ENCODE peak calls at places on chromosomes 5 and 9, in four cellular contexts. P, O, I and G are unnamed samples.
A peak's percentile ranks its signal among the peaks of the same experiment; 100 is the strongest.

GRCh38 chr9:133225171-133226011 is 16.3 kb upstream of the OBP2B start:
- DNase-seq in P (no peak), O (no peak), I (no peak), G (peak; percentile 37)

GRCh38 chr5:126383246-126383645 is 40.0 kb upstream of the GRAMD2B start:
- DNase-seq in P (no peak), O (no peak), I (no peak), G (no peak)

GRCh38 chr9:21994996-21995651 is 533 bp downstream of the CDKN2B-AS1 start:
- DNase-seq in P (peak; percentile 55), O (no peak), I (no peak), G (peak; percentile 86)

GRCh38 chr5:132207783-132208182 is 19.9 kb downstream of the P4HA2 start:
- DNase-seq in P (no peak), O (no peak), I (no peak), G (no peak)

GRCh38 chr5:179986328-179986727 is 78.6 kb upstream of the TBC1D9B start:
- DNase-seq in P (no peak), O (peak; percentile 22), I (no peak), G (no peak)

GRCh38 chr9:135804588-135805421 is 102.5 kb downstream of the CAMSAP1 start:
- DNase-seq in P (no peak), O (no peak), I (peak; percentile 10), G (no peak)

GRCh38 chr5:133116601-133117000 is 64.8 kb downstream of the HSPA4 start:
- DNase-seq in P (no peak), O (no peak), I (no peak), G (no peak)

GRCh38 chr9:123174887-123175518 is 93.4 kb downstream of the STRBP start:
- DNase-seq in P (peak; percentile 75), O (no peak), I (no peak), G (peak; percentile 17)

GRCh38 chr9:3962467-3962866 is 337.4 kb downstream of the GLIS3 start:
- DNase-seq in P (no peak), O (no peak), I (peak; percentile 80), G (no peak)

GRCh38 chr9:97283768-97284167 is 23.7 kb upstream of the CCDC180 start:
- DNase-seq in P (no peak), O (no peak), I (no peak), G (no peak)

GRCh38 chr9:33403941-33404781 is 1.8 kb upstream of the AQP7 start:
- DNase-seq in P (no peak), O (peak; percentile 3), I (no peak), G (no peak)

GRCh38 chr5:80659111-80659510 is 4.3 kb upstream of the DHFR start:
- DNase-seq in P (no peak), O (no peak), I (no peak), G (no peak)

GRCh38 chr5:56564451-56565223 is 250.7 kb upstream of the MAP3K1 start:
- DNase-seq in P (no peak), O (no peak), I (peak; percentile 19), G (no peak)

GRCh38 chr5:19885040-19885824 is 102.8 kb downstream of the CDH18 start:
- DNase-seq in P (no peak), O (no peak), I (no peak), G (no peak)

GRCh38 chr5:104937591-104937990 is 1375.0 kb upstream of the NUDT12 start:
- DNase-seq in P (no peak), O (no peak), I (no peak), G (no peak)

GRCh38 chr5:158881076-158881880 is 218.4 kb downstream of the EBF1 start:
- DNase-seq in P (no peak), O (no peak), I (no peak), G (no peak)

GRCh38 chr9:18429065-18429464 is 44.9 kb upstream of the ADAMTSL1 start:
- DNase-seq in P (no peak), O (no peak), I (no peak), G (no peak)

GRCh38 chr5:53127107-53127506 is 17.6 kb upstream of the MOCS2 start:
- DNase-seq in P (no peak), O (no peak), I (no peak), G (no peak)

GRCh38 chr5:30368064-30368463 is 825.4 kb upstream of the CDH6 start:
- DNase-seq in P (no peak), O (no peak), I (no peak), G (no peak)

GRCh38 chr9:35658144-35658893 is at the start of gene CCDC107:
- DNase-seq in P (no peak), O (peak; percentile 96), I (peak; percentile 70), G (peak; percentile 90)

GRCh38 chr9:133059623-133060022 is 2.2 kb upstream of the CEL start:
- DNase-seq in P (no peak), O (no peak), I (no peak), G (no peak)

GRCh38 chr9:126158591-126159519 is 167.8 kb upstream of the MVB12B start:
- DNase-seq in P (no peak), O (no peak), I (no peak), G (no peak)

GRCh38 chr5:173707392-173707791 is 90.9 kb upstream of the BOD1 start:
- DNase-seq in P (no peak), O (no peak), I (no peak), G (no peak)

GRCh38 chr9:98374385-98375051 is 119.1 kb upstream of the TBC1D2 start:
- DNase-seq in P (no peak), O (peak; percentile 92), I (peak; percentile 41), G (no peak)

GRCh38 chr5:139076117-139076516 is 122.1 kb downstream of the SIL1 start:
- DNase-seq in P (no peak), O (no peak), I (no peak), G (no peak)

GRCh38 chr5:13244151-13244550 is 700.3 kb downstream of the DNAH5 start:
- DNase-seq in P (no peak), O (no peak), I (no peak), G (no peak)

DNA sequence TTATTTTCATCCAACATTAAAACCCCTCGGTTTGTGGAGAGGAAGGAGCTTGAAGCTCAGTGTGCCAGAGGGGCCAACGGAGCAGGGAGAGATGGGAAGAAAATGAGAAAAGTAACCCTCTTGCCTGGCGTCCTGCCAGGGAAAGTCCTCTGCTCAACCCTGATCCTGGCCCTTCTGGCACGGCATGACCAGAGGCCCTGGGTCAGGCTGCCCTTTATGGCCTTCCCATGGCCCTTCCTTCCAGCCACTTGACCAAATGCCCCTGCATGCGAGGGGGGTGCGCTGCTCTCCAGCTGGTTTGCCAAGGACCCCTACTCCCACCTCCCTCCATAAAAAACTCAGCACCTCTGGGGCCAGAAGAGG is 43.8 kb downstream of the SPRY4 start:
- DNase-seq in P (no peak), O (no peak), I (no peak), G (no peak)
- H3K27ac ChIP-seq in P (no peak overlapping the region), O (no peak overlapping the region), I (no peak overlapping the region), G (no peak overlapping the region)

GRCh38 chr5:15803280-15803679 is 303.3 kb downstream of the FBXL7 start:
- DNase-seq in P (no peak), O (no peak), I (no peak), G (no peak)

GRCh38 chr5:15806613-15807012 is 306.6 kb downstream of the FBXL7 start:
- DNase-seq in P (no peak), O (no peak), I (no peak), G (no peak)

GRCh38 chr5:15807248-15807647 is 307.3 kb downstream of the FBXL7 start:
- DNase-seq in P (no peak), O (no peak), I (no peak), G (no peak)

GRCh38 chr5:15808577-15808976 is 308.6 kb downstream of the FBXL7 start:
- DNase-seq in P (no peak), O (no peak), I (no peak), G (no peak)

DNA sequence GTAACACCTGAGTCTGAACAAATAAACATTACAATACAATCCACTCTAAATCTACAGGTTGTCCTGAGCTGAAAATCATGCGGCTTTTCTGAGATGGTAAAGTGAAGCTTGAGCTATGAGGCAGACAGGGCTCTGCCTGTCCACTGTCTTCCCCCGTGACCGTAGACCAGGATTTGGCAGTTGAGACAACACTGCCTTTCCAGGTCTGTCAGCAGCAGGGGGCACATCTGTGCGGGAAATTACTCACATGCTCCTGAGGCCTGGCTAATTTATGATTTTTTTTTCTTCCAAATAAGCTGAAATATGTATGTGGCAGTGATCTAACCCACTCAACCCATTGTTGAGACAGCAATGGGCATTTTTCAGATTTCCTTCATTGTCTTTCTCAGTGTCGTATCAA is 307.9 kb downstream of the FBXL7 start:
- DNase-seq in P (no peak), O (no peak), I (no peak), G (no peak)
- TF ChIP-seq CREB1 in P (no peak), O (no peak), I (no peak), G (no peak)

DNA sequence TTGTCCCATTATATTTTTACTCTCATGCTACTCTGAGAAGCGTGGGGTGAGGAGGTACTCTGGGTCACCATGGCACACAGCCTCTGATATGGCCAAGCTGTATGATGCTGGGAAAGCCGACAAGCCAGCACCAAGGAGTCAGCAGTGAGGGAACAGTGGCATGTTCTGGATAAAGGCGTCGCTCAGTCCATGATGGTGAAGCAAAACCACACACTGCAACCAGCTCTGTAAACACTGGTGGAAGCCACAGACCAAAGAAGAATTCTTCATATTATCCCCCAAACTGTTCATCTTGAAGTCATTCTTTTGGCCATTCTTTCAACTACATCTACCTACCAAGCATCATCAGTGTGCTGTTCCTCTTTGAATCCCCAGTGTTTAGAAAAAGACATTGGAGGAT is 264.6 kb downstream of the ARHGEF28 start:
- DNase-seq in P (no peak), O (no peak), I (no peak), G (no peak)
- TF ChIP-seq TAF1 in P (no peak), O (no peak), I (no peak), G (no peak)

GRCh38 chr5:134864707-134865106 is 9.5 kb upstream of the TXNDC15 start:
- DNase-seq in P (no peak), O (no peak), I (no peak), G (no peak)
- H3K27ac ChIP-seq in P (no peak overlapping the region), O (no peak overlapping the region), I (no peak overlapping the region), G (no peak overlapping the region)

DNA sequence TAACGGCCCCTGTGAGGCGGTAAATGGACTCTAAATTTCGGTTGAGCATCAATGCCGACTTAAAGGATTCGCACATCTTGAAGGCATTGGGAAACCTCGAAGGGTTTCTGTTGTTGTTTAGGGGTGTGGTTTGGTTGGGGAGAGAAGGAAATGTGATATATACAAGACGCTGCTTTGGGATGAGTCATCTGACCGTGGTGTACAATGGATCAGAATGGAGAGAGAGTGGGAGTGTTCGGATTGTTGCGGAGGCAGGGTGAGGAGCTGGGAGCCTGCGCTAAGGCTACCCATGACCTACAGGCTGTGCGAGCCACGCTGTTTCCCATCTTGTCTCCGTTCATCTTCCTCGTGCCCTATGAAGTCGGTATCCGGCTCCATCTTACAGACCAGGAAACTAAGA is 60.3 kb upstream of the ERCC6L2 start:
- DNase-seq in P (no peak), O (peak; percentile 25), I (no peak), G (no peak)
- TF ChIP-seq CREB1 in P (no peak), O (no peak), I (no peak), G (no peak)

GRCh38 chr9:118595719-118596305 is 773.4 kb downstream of the BRINP1 start:
- DNase-seq in P (no peak), O (no peak), I (no peak), G (peak; percentile 25)
- TF ChIP-seq TAF1 in P (no peak), O (no peak), I (no peak), G (no peak)

GRCh38 chr5:57776035-57776434 is 293.4 kb upstream of the ACTBL2 start:
- DNase-seq in P (no peak), O (no peak), I (no peak), G (no peak)

GRCh38 chr5:57768771-57769170 is 286.2 kb upstream of the ACTBL2 start:
- DNase-seq in P (no peak), O (no peak), I (no peak), G (no peak)

GRCh38 chr5:57774439-57774838 is 291.8 kb upstream of the ACTBL2 start:
- DNase-seq in P (no peak), O (no peak), I (no peak), G (no peak)

GRCh38 chr5:57770029-57770428 is 287.4 kb upstream of the ACTBL2 start:
- DNase-seq in P (no peak), O (no peak), I (no peak), G (no peak)

GRCh38 chr5:57772512-57772911 is 289.9 kb upstream of the ACTBL2 start:
- DNase-seq in P (no peak), O (no peak), I (no peak), G (no peak)
- H3K27ac ChIP-seq in P (no peak overlapping the region), O (no peak overlapping the region), I (no peak overlapping the region), G (no peak overlapping the region)